ENCODE peak calls at places on chromosomes 2 and 18, in nine cellular contexts. One of them, this sample, is unnamed.

GRCh38 chr2:117835990-117836760 is 21.7 kb downstream of the DDX18 start:
- DNase-seq in fibroblast of pulmonary artery: peak
- DNase-seq in Kasumi-1: peak
- DNase-seq in progenitor cell of endocrine pancreas: peak
- DNase-seq in stimulated activated CD8-positive, alpha-beta memory T cell treated with anti-CD3 and anti-CD28 coated beads, Interleukin-7, amount 100 ng/mL, for 48 hours: peak
- DNase-seq in effector CD4-positive, alpha-beta T cell: peak
- DNase-seq in breast epithelium: peak
- DNase-seq in HS-5: no peak
- DNase-seq in activated effector memory CD4-positive, alpha-beta T cell treated with anti-CD3 and anti-CD28 coated beads, Interleukin-2, amount 50 U/mL, for 16 hours: peak
- DNase-seq in this sample: peak

GRCh38 chr2:42922293-42922692 is 129.9 kb upstream of the HAAO start:
- DNase-seq in fibroblast of pulmonary artery: no peak
- DNase-seq in Kasumi-1: no peak
- DNase-seq in progenitor cell of endocrine pancreas: no peak
- DNase-seq in stimulated activated CD8-positive, alpha-beta memory T cell treated with anti-CD3 and anti-CD28 coated beads, Interleukin-7, amount 100 ng/mL, for 48 hours: no peak
- DNase-seq in effector CD4-positive, alpha-beta T cell: no peak
- DNase-seq in breast epithelium: no peak
- DNase-seq in HS-5: no peak
- DNase-seq in activated effector memory CD4-positive, alpha-beta T cell treated with anti-CD3 and anti-CD28 coated beads, Interleukin-2, amount 50 U/mL, for 16 hours: no peak
- DNase-seq in this sample: no peak

GRCh38 chr2:227908266-227909054 is 37.0 kb downstream of the DAW1 start:
- DNase-seq in fibroblast of pulmonary artery: peak
- DNase-seq in Kasumi-1: no peak
- DNase-seq in progenitor cell of endocrine pancreas: no peak
- DNase-seq in stimulated activated CD8-positive, alpha-beta memory T cell treated with anti-CD3 and anti-CD28 coated beads, Interleukin-7, amount 100 ng/mL, for 48 hours: no peak
- DNase-seq in effector CD4-positive, alpha-beta T cell: no peak
- DNase-seq in breast epithelium: no peak
- DNase-seq in HS-5: peak
- DNase-seq in activated effector memory CD4-positive, alpha-beta T cell treated with anti-CD3 and anti-CD28 coated beads, Interleukin-2, amount 50 U/mL, for 16 hours: no peak
- DNase-seq in this sample: no peak

GRCh38 chr2:227853765-227854271 is 17.6 kb upstream of the DAW1 start:
- DNase-seq in fibroblast of pulmonary artery: no peak
- DNase-seq in Kasumi-1: no peak
- DNase-seq in progenitor cell of endocrine pancreas: no peak
- DNase-seq in stimulated activated CD8-positive, alpha-beta memory T cell treated with anti-CD3 and anti-CD28 coated beads, Interleukin-7, amount 100 ng/mL, for 48 hours: no peak
- DNase-seq in effector CD4-positive, alpha-beta T cell: no peak
- DNase-seq in breast epithelium: no peak
- DNase-seq in HS-5: no peak
- DNase-seq in activated effector memory CD4-positive, alpha-beta T cell treated with anti-CD3 and anti-CD28 coated beads, Interleukin-2, amount 50 U/mL, for 16 hours: no peak
- DNase-seq in this sample: no peak

GRCh38 chr2:46275995-46276394 is 21.2 kb upstream of the EPAS1 start:
- DNase-seq in fibroblast of pulmonary artery: peak
- DNase-seq in Kasumi-1: no peak
- DNase-seq in progenitor cell of endocrine pancreas: no peak
- DNase-seq in stimulated activated CD8-positive, alpha-beta memory T cell treated with anti-CD3 and anti-CD28 coated beads, Interleukin-7, amount 100 ng/mL, for 48 hours: no peak
- DNase-seq in effector CD4-positive, alpha-beta T cell: no peak
- DNase-seq in breast epithelium: no peak
- DNase-seq in HS-5: no peak
- DNase-seq in activated effector memory CD4-positive, alpha-beta T cell treated with anti-CD3 and anti-CD28 coated beads, Interleukin-2, amount 50 U/mL, for 16 hours: no peak
- DNase-seq in this sample: peak

GRCh38 chr2:55061534-55062344 is 11.5 kb upstream of the RTN4 start:
- DNase-seq in fibroblast of pulmonary artery: no peak
- DNase-seq in Kasumi-1: no peak
- DNase-seq in progenitor cell of endocrine pancreas: no peak
- DNase-seq in stimulated activated CD8-positive, alpha-beta memory T cell treated with anti-CD3 and anti-CD28 coated beads, Interleukin-7, amount 100 ng/mL, for 48 hours: no peak
- DNase-seq in effector CD4-positive, alpha-beta T cell: no peak
- DNase-seq in breast epithelium: no peak
- DNase-seq in HS-5: no peak
- DNase-seq in activated effector memory CD4-positive, alpha-beta T cell treated with anti-CD3 and anti-CD28 coated beads, Interleukin-2, amount 50 U/mL, for 16 hours: no peak
- DNase-seq in this sample: no peak

GRCh38 chr2:46909771-46910419 is 5.7 kb downstream of the MCFD2 start:
- DNase-seq in fibroblast of pulmonary artery: peak
- DNase-seq in Kasumi-1: no peak
- DNase-seq in progenitor cell of endocrine pancreas: no peak
- DNase-seq in stimulated activated CD8-positive, alpha-beta memory T cell treated with anti-CD3 and anti-CD28 coated beads, Interleukin-7, amount 100 ng/mL, for 48 hours: peak
- DNase-seq in effector CD4-positive, alpha-beta T cell: no peak
- DNase-seq in breast epithelium: no peak
- DNase-seq in HS-5: no peak
- DNase-seq in activated effector memory CD4-positive, alpha-beta T cell treated with anti-CD3 and anti-CD28 coated beads, Interleukin-2, amount 50 U/mL, for 16 hours: peak
- DNase-seq in this sample: no peak

GRCh38 chr2:17878222-17879136 is at the start of gene KCNS3:
- DNase-seq in fibroblast of pulmonary artery: peak
- DNase-seq in Kasumi-1: no peak
- DNase-seq in progenitor cell of endocrine pancreas: peak
- DNase-seq in stimulated activated CD8-positive, alpha-beta memory T cell treated with anti-CD3 and anti-CD28 coated beads, Interleukin-7, amount 100 ng/mL, for 48 hours: no peak
- DNase-seq in effector CD4-positive, alpha-beta T cell: no peak
- DNase-seq in breast epithelium: peak
- DNase-seq in HS-5: peak
- DNase-seq in activated effector memory CD4-positive, alpha-beta T cell treated with anti-CD3 and anti-CD28 coated beads, Interleukin-2, amount 50 U/mL, for 16 hours: no peak
- DNase-seq in this sample: peak

GRCh38 chr2:81858998-81859397 is 1554.4 kb upstream of the LRRTM1 start:
- DNase-seq in fibroblast of pulmonary artery: no peak
- DNase-seq in Kasumi-1: no peak
- DNase-seq in progenitor cell of endocrine pancreas: no peak
- DNase-seq in stimulated activated CD8-positive, alpha-beta memory T cell treated with anti-CD3 and anti-CD28 coated beads, Interleukin-7, amount 100 ng/mL, for 48 hours: no peak
- DNase-seq in effector CD4-positive, alpha-beta T cell: no peak
- DNase-seq in breast epithelium: no peak
- DNase-seq in HS-5: no peak
- DNase-seq in activated effector memory CD4-positive, alpha-beta T cell treated with anti-CD3 and anti-CD28 coated beads, Interleukin-2, amount 50 U/mL, for 16 hours: no peak
- DNase-seq in this sample: no peak

GRCh38 chr2:181998045-181998444 is 12.4 kb downstream of the PPP1R1C start:
- DNase-seq in fibroblast of pulmonary artery: no peak
- DNase-seq in Kasumi-1: no peak
- DNase-seq in progenitor cell of endocrine pancreas: no peak
- DNase-seq in stimulated activated CD8-positive, alpha-beta memory T cell treated with anti-CD3 and anti-CD28 coated beads, Interleukin-7, amount 100 ng/mL, for 48 hours: no peak
- DNase-seq in effector CD4-positive, alpha-beta T cell: no peak
- DNase-seq in breast epithelium: no peak
- DNase-seq in HS-5: no peak
- DNase-seq in activated effector memory CD4-positive, alpha-beta T cell treated with anti-CD3 and anti-CD28 coated beads, Interleukin-2, amount 50 U/mL, for 16 hours: no peak
- DNase-seq in this sample: no peak

GRCh38 chr18:79046522-79046921 is 22.7 kb upstream of the ATP9B start:
- DNase-seq in fibroblast of pulmonary artery: no peak
- DNase-seq in Kasumi-1: no peak
- DNase-seq in progenitor cell of endocrine pancreas: no peak
- DNase-seq in stimulated activated CD8-positive, alpha-beta memory T cell treated with anti-CD3 and anti-CD28 coated beads, Interleukin-7, amount 100 ng/mL, for 48 hours: no peak
- DNase-seq in effector CD4-positive, alpha-beta T cell: no peak
- DNase-seq in breast epithelium: no peak
- DNase-seq in HS-5: no peak
- DNase-seq in activated effector memory CD4-positive, alpha-beta T cell treated with anti-CD3 and anti-CD28 coated beads, Interleukin-2, amount 50 U/mL, for 16 hours: no peak
- DNase-seq in this sample: no peak

GRCh38 chr2:138059967-138060635 is 95.8 kb downstream of the HNMT start:
- DNase-seq in fibroblast of pulmonary artery: peak
- DNase-seq in Kasumi-1: no peak
- DNase-seq in progenitor cell of endocrine pancreas: no peak
- DNase-seq in stimulated activated CD8-positive, alpha-beta memory T cell treated with anti-CD3 and anti-CD28 coated beads, Interleukin-7, amount 100 ng/mL, for 48 hours: no peak
- DNase-seq in effector CD4-positive, alpha-beta T cell: no peak
- DNase-seq in breast epithelium: no peak
- DNase-seq in HS-5: peak
- DNase-seq in activated effector memory CD4-positive, alpha-beta T cell treated with anti-CD3 and anti-CD28 coated beads, Interleukin-2, amount 50 U/mL, for 16 hours: no peak
- DNase-seq in this sample: no peak

GRCh38 chr2:7182525-7182924 is 265.3 kb downstream of the RNF144A start:
- DNase-seq in fibroblast of pulmonary artery: no peak
- DNase-seq in Kasumi-1: no peak
- DNase-seq in progenitor cell of endocrine pancreas: no peak
- DNase-seq in stimulated activated CD8-positive, alpha-beta memory T cell treated with anti-CD3 and anti-CD28 coated beads, Interleukin-7, amount 100 ng/mL, for 48 hours: no peak
- DNase-seq in effector CD4-positive, alpha-beta T cell: no peak
- DNase-seq in breast epithelium: no peak
- DNase-seq in HS-5: no peak
- DNase-seq in activated effector memory CD4-positive, alpha-beta T cell treated with anti-CD3 and anti-CD28 coated beads, Interleukin-2, amount 50 U/mL, for 16 hours: no peak
- DNase-seq in this sample: no peak

GRCh38 chr2:222545821-222546540 is 109.9 kb downstream of the FARSB start:
- DNase-seq in fibroblast of pulmonary artery: no peak
- DNase-seq in Kasumi-1: no peak
- DNase-seq in progenitor cell of endocrine pancreas: no peak
- DNase-seq in stimulated activated CD8-positive, alpha-beta memory T cell treated with anti-CD3 and anti-CD28 coated beads, Interleukin-7, amount 100 ng/mL, for 48 hours: no peak
- DNase-seq in effector CD4-positive, alpha-beta T cell: no peak
- DNase-seq in breast epithelium: no peak
- DNase-seq in HS-5: no peak
- DNase-seq in activated effector memory CD4-positive, alpha-beta T cell treated with anti-CD3 and anti-CD28 coated beads, Interleukin-2, amount 50 U/mL, for 16 hours: no peak
- DNase-seq in this sample: no peak

GRCh38 chr2:54531558-54531957 is 75.4 kb downstream of the SPTBN1 start:
- DNase-seq in fibroblast of pulmonary artery: peak
- DNase-seq in Kasumi-1: no peak
- DNase-seq in progenitor cell of endocrine pancreas: no peak
- DNase-seq in stimulated activated CD8-positive, alpha-beta memory T cell treated with anti-CD3 and anti-CD28 coated beads, Interleukin-7, amount 100 ng/mL, for 48 hours: no peak
- DNase-seq in effector CD4-positive, alpha-beta T cell: no peak
- DNase-seq in breast epithelium: no peak
- DNase-seq in HS-5: peak
- DNase-seq in activated effector memory CD4-positive, alpha-beta T cell treated with anti-CD3 and anti-CD28 coated beads, Interleukin-2, amount 50 U/mL, for 16 hours: no peak
- DNase-seq in this sample: no peak

GRCh38 chr18:49161627-49162026 is 210.9 kb upstream of the SMAD7 start:
- DNase-seq in fibroblast of pulmonary artery: peak
- DNase-seq in Kasumi-1: peak
- DNase-seq in progenitor cell of endocrine pancreas: no peak
- DNase-seq in stimulated activated CD8-positive, alpha-beta memory T cell treated with anti-CD3 and anti-CD28 coated beads, Interleukin-7, amount 100 ng/mL, for 48 hours: no peak
- DNase-seq in effector CD4-positive, alpha-beta T cell: no peak
- DNase-seq in breast epithelium: no peak
- DNase-seq in HS-5: no peak
- DNase-seq in activated effector memory CD4-positive, alpha-beta T cell treated with anti-CD3 and anti-CD28 coated beads, Interleukin-2, amount 50 U/mL, for 16 hours: no peak
- DNase-seq in this sample: no peak

GRCh38 chr18:41532344-41533086 is 422.5 kb upstream of the PIK3C3 start:
- DNase-seq in fibroblast of pulmonary artery: peak
- DNase-seq in Kasumi-1: peak
- DNase-seq in progenitor cell of endocrine pancreas: no peak
- DNase-seq in stimulated activated CD8-positive, alpha-beta memory T cell treated with anti-CD3 and anti-CD28 coated beads, Interleukin-7, amount 100 ng/mL, for 48 hours: no peak
- DNase-seq in effector CD4-positive, alpha-beta T cell: no peak
- DNase-seq in breast epithelium: no peak
- DNase-seq in HS-5: no peak
- DNase-seq in activated effector memory CD4-positive, alpha-beta T cell treated with anti-CD3 and anti-CD28 coated beads, Interleukin-2, amount 50 U/mL, for 16 hours: no peak
- DNase-seq in this sample: no peak

GRCh38 chr2:80496770-80497169 is 192.2 kb upstream of the LRRTM1 start:
- DNase-seq in fibroblast of pulmonary artery: peak
- DNase-seq in Kasumi-1: no peak
- DNase-seq in progenitor cell of endocrine pancreas: no peak
- DNase-seq in stimulated activated CD8-positive, alpha-beta memory T cell treated with anti-CD3 and anti-CD28 coated beads, Interleukin-7, amount 100 ng/mL, for 48 hours: no peak
- DNase-seq in effector CD4-positive, alpha-beta T cell: no peak
- DNase-seq in breast epithelium: no peak
- DNase-seq in HS-5: peak
- DNase-seq in activated effector memory CD4-positive, alpha-beta T cell treated with anti-CD3 and anti-CD28 coated beads, Interleukin-2, amount 50 U/mL, for 16 hours: no peak
- DNase-seq in this sample: no peak

GRCh38 chr2:23486676-23487075 is 101.7 kb downstream of the KLHL29 start:
- DNase-seq in fibroblast of pulmonary artery: peak
- DNase-seq in Kasumi-1: no peak
- DNase-seq in progenitor cell of endocrine pancreas: no peak
- DNase-seq in stimulated activated CD8-positive, alpha-beta memory T cell treated with anti-CD3 and anti-CD28 coated beads, Interleukin-7, amount 100 ng/mL, for 48 hours: no peak
- DNase-seq in effector CD4-positive, alpha-beta T cell: no peak
- DNase-seq in breast epithelium: no peak
- DNase-seq in HS-5: no peak
- DNase-seq in activated effector memory CD4-positive, alpha-beta T cell treated with anti-CD3 and anti-CD28 coated beads, Interleukin-2, amount 50 U/mL, for 16 hours: no peak
- DNase-seq in this sample: no peak

GRCh38 chr2:37829616-37830385 is 95.3 kb upstream of the RMDN2 start:
- DNase-seq in fibroblast of pulmonary artery: no peak
- DNase-seq in Kasumi-1: no peak
- DNase-seq in progenitor cell of endocrine pancreas: no peak
- DNase-seq in stimulated activated CD8-positive, alpha-beta memory T cell treated with anti-CD3 and anti-CD28 coated beads, Interleukin-7, amount 100 ng/mL, for 48 hours: no peak
- DNase-seq in effector CD4-positive, alpha-beta T cell: no peak
- DNase-seq in breast epithelium: no peak
- DNase-seq in HS-5: no peak
- DNase-seq in activated effector memory CD4-positive, alpha-beta T cell treated with anti-CD3 and anti-CD28 coated beads, Interleukin-2, amount 50 U/mL, for 16 hours: no peak
- DNase-seq in this sample: no peak

GRCh38 chr2:174138161-174138560 is 110.2 kb downstream of the OLA1 start:
- DNase-seq in fibroblast of pulmonary artery: peak
- DNase-seq in Kasumi-1: peak
- DNase-seq in progenitor cell of endocrine pancreas: no peak
- DNase-seq in stimulated activated CD8-positive, alpha-beta memory T cell treated with anti-CD3 and anti-CD28 coated beads, Interleukin-7, amount 100 ng/mL, for 48 hours: no peak
- DNase-seq in effector CD4-positive, alpha-beta T cell: no peak
- DNase-seq in breast epithelium: no peak
- DNase-seq in HS-5: no peak
- DNase-seq in activated effector memory CD4-positive, alpha-beta T cell treated with anti-CD3 and anti-CD28 coated beads, Interleukin-2, amount 50 U/mL, for 16 hours: no peak
- DNase-seq in this sample: no peak

GRCh38 chr18:38496222-38496810 is 930.7 kb upstream of the CELF4 start:
- DNase-seq in fibroblast of pulmonary artery: no peak
- DNase-seq in Kasumi-1: no peak
- DNase-seq in progenitor cell of endocrine pancreas: no peak
- DNase-seq in stimulated activated CD8-positive, alpha-beta memory T cell treated with anti-CD3 and anti-CD28 coated beads, Interleukin-7, amount 100 ng/mL, for 48 hours: no peak
- DNase-seq in effector CD4-positive, alpha-beta T cell: no peak
- DNase-seq in breast epithelium: no peak
- DNase-seq in HS-5: no peak
- DNase-seq in activated effector memory CD4-positive, alpha-beta T cell treated with anti-CD3 and anti-CD28 coated beads, Interleukin-2, amount 50 U/mL, for 16 hours: no peak
- DNase-seq in this sample: no peak

GRCh38 chr2:240630771-240631560 is 5.7 kb downstream of the GPR35 start:
- DNase-seq in fibroblast of pulmonary artery: no peak
- DNase-seq in Kasumi-1: no peak
- DNase-seq in progenitor cell of endocrine pancreas: no peak
- DNase-seq in stimulated activated CD8-positive, alpha-beta memory T cell treated with anti-CD3 and anti-CD28 coated beads, Interleukin-7, amount 100 ng/mL, for 48 hours: no peak
- DNase-seq in effector CD4-positive, alpha-beta T cell: no peak
- DNase-seq in breast epithelium: no peak
- DNase-seq in HS-5: no peak
- DNase-seq in activated effector memory CD4-positive, alpha-beta T cell treated with anti-CD3 and anti-CD28 coated beads, Interleukin-2, amount 50 U/mL, for 16 hours: peak
- DNase-seq in this sample: peak

GRCh38 chr18:64258111-64258650 is 109.3 kb upstream of the LINC00305 start:
- DNase-seq in fibroblast of pulmonary artery: no peak
- DNase-seq in Kasumi-1: no peak
- DNase-seq in progenitor cell of endocrine pancreas: no peak
- DNase-seq in stimulated activated CD8-positive, alpha-beta memory T cell treated with anti-CD3 and anti-CD28 coated beads, Interleukin-7, amount 100 ng/mL, for 48 hours: no peak
- DNase-seq in effector CD4-positive, alpha-beta T cell: no peak
- DNase-seq in breast epithelium: no peak
- DNase-seq in HS-5: no peak
- DNase-seq in activated effector memory CD4-positive, alpha-beta T cell treated with anti-CD3 and anti-CD28 coated beads, Interleukin-2, amount 50 U/mL, for 16 hours: no peak
- DNase-seq in this sample: no peak

GRCh38 chr2:144049137-144049536 is 470.8 kb downstream of the ZEB2 start:
- DNase-seq in fibroblast of pulmonary artery: no peak
- DNase-seq in Kasumi-1: no peak
- DNase-seq in progenitor cell of endocrine pancreas: no peak
- DNase-seq in stimulated activated CD8-positive, alpha-beta memory T cell treated with anti-CD3 and anti-CD28 coated beads, Interleukin-7, amount 100 ng/mL, for 48 hours: no peak
- DNase-seq in effector CD4-positive, alpha-beta T cell: no peak
- DNase-seq in breast epithelium: no peak
- DNase-seq in HS-5: no peak
- DNase-seq in activated effector memory CD4-positive, alpha-beta T cell treated with anti-CD3 and anti-CD28 coated beads, Interleukin-2, amount 50 U/mL, for 16 hours: no peak
- DNase-seq in this sample: no peak

GRCh38 chr2:42371621-42372473 is 10.8 kb upstream of the COX7A2L start:
- DNase-seq in fibroblast of pulmonary artery: no peak
- DNase-seq in Kasumi-1: no peak
- DNase-seq in progenitor cell of endocrine pancreas: no peak
- DNase-seq in stimulated activated CD8-positive, alpha-beta memory T cell treated with anti-CD3 and anti-CD28 coated beads, Interleukin-7, amount 100 ng/mL, for 48 hours: no peak
- DNase-seq in effector CD4-positive, alpha-beta T cell: no peak
- DNase-seq in breast epithelium: no peak
- DNase-seq in HS-5: no peak
- DNase-seq in activated effector memory CD4-positive, alpha-beta T cell treated with anti-CD3 and anti-CD28 coated beads, Interleukin-2, amount 50 U/mL, for 16 hours: no peak
- DNase-seq in this sample: no peak

GRCh38 chr2:234411793-234412192 is 85.1 kb downstream of the ARL4C start:
- DNase-seq in fibroblast of pulmonary artery: no peak
- DNase-seq in Kasumi-1: no peak
- DNase-seq in progenitor cell of endocrine pancreas: no peak
- DNase-seq in stimulated activated CD8-positive, alpha-beta memory T cell treated with anti-CD3 and anti-CD28 coated beads, Interleukin-7, amount 100 ng/mL, for 48 hours: no peak
- DNase-seq in effector CD4-positive, alpha-beta T cell: no peak
- DNase-seq in breast epithelium: no peak
- DNase-seq in HS-5: no peak
- DNase-seq in activated effector memory CD4-positive, alpha-beta T cell treated with anti-CD3 and anti-CD28 coated beads, Interleukin-2, amount 50 U/mL, for 16 hours: no peak
- DNase-seq in this sample: no peak

GRCh38 chr2:241638940-241639339 is 1.4 kb downstream of the ATG4B start:
- DNase-seq in fibroblast of pulmonary artery: no peak
- DNase-seq in Kasumi-1: no peak
- DNase-seq in progenitor cell of endocrine pancreas: no peak
- DNase-seq in stimulated activated CD8-positive, alpha-beta memory T cell treated with anti-CD3 and anti-CD28 coated beads, Interleukin-7, amount 100 ng/mL, for 48 hours: no peak
- DNase-seq in effector CD4-positive, alpha-beta T cell: no peak
- DNase-seq in breast epithelium: no peak
- DNase-seq in HS-5: no peak
- DNase-seq in activated effector memory CD4-positive, alpha-beta T cell treated with anti-CD3 and anti-CD28 coated beads, Interleukin-2, amount 50 U/mL, for 16 hours: no peak
- DNase-seq in this sample: no peak